ENCODE peak calls at places on chromosomes 11 and 22, in six cellular contexts. L, J, D, H, Q and U are unnamed samples.

GRCh38 chr22:42933783-42934144 is 76.7 kb upstream of the ARFGAP3 start:
- DNase-seq in L (no peak), D (no peak), Q (no peak), H (peak; percentile 95), J (no peak), U (peak; percentile 95)

GRCh38 chr11:64582885-64583284 is 8.1 kb upstream of the SLC22A12 start:
- DNase-seq in D (no peak), J (no peak), L (no peak), H (no peak), Q (no peak), U (no peak)

GRCh38 chr11:40602866-40603578 is 856.4 kb downstream of the LRRC4C start:
- DNase-seq in L (no peak), D (no peak), J (no peak), H (no peak), Q (no peak), U (no peak)

GRCh38 chr11:19433791-19434190 is 193.0 kb upstream of the E2F8 start:
- DNase-seq in L (no peak), Q (no peak), J (no peak), H (no peak), D (no peak), U (no peak)

GRCh38 chr11:111605681-111606080 is 3.4 kb downstream of the SIK2 start:
- DNase-seq in H (no peak), Q (no peak), D (no peak), J (no peak), L (no peak), U (no peak)

GRCh38 chr11:653837-654236 is 16.8 kb downstream of the DRD4 start:
- DNase-seq in D (no peak), H (no peak), L (no peak), J (no peak), Q (no peak), U (no peak)

GRCh38 chr11:105179542-105180278 is 40.1 kb upstream of the CARD18 start:
- DNase-seq in J (no peak), L (peak; percentile 48), D (no peak), Q (no peak), H (no peak), U (no peak)

GRCh38 chr11:72940417-72940816 is 126.2 kb downstream of the ATG16L2 start:
- DNase-seq in J (peak; percentile 43), L (no peak), H (no peak), D (no peak), Q (no peak), U (no peak)

GRCh38 chr11:45213717-45214116 is 67.3 kb downstream of the PRDM11 start:
- DNase-seq in H (no peak), J (no peak), L (no peak), Q (no peak), D (no peak), U (no peak)

GRCh38 chr11:110712643-110713468 is 619 bp upstream of the ARHGAP20 start:
- DNase-seq in J (peak; percentile 29), H (peak; percentile 49), Q (peak; percentile 42), L (peak; percentile 8), D (no peak), U (no peak)

GRCh38 chr22:19291218-19291579 is 320 bp downstream of the CLTCL1 start:
- DNase-seq in D (peak; percentile 21), J (peak; percentile 46), L (peak; percentile 46), H (peak; percentile 73), Q (peak; percentile 57), U (no peak)

GRCh38 chr11:65182258-65183170 is 786 bp downstream of the CAPN1 start:
- DNase-seq in Q (no peak), D (no peak), H (peak; percentile 40), L (peak; percentile 68), J (peak; percentile 49), U (no peak)

GRCh38 chr22:23496445-23496833 is 83.7 kb downstream of the IGLL1 start:
- DNase-seq in H (no peak), D (no peak), L (no peak), Q (no peak), J (no peak), U (no peak)

GRCh38 chr22:22810018-22810427 is 77.6 kb upstream of the IGLL5 start:
- DNase-seq in D (no peak), Q (peak; percentile 88), L (peak; percentile 57), J (peak; percentile 46), H (peak; percentile 32), U (no peak)

GRCh38 chr11:27497284-27497866 is 9.2 kb downstream of the LIN7C start:
- DNase-seq in L (no peak), Q (no peak), J (no peak), H (peak; percentile 71), D (no peak), U (no peak)

GRCh38 chr11:17573526-17573925 is 26.5 kb downstream of the OTOG start:
- DNase-seq in H (no peak), J (no peak), D (no peak), L (no peak), Q (no peak), U (no peak)

GRCh38 chr11:131849485-131849884 is 479.1 kb downstream of the NTM start:
- DNase-seq in Q (no peak), L (no peak), D (no peak), H (no peak), J (no peak), U (no peak)

GRCh38 chr22:50271519-50271970 is 1.4 kb upstream of the MAPK11 start:
- DNase-seq in Q (peak; percentile 69), H (peak; percentile 83), D (peak; percentile 76), J (peak; percentile 77), L (peak; percentile 66), U (no peak)

GRCh38 chr11:12787847-12788246 is 113.6 kb downstream of the TEAD1 start:
- DNase-seq in H (peak; percentile 69), J (no peak), Q (no peak), D (no peak), L (no peak), U (no peak)

GRCh38 chr11:113373306-113373705 is 14.3 kb upstream of the ANKK1 start:
- DNase-seq in Q (no peak), D (no peak), L (no peak), H (peak; percentile 17), J (no peak), U (peak; percentile 9)

GRCh38 chr11:16809901-16810668 is 71.6 kb downstream of the C11orf58 start:
- DNase-seq in L (peak; percentile 46), D (no peak), J (peak; percentile 82), Q (no peak), H (peak; percentile 60), U (no peak)

DNA sequence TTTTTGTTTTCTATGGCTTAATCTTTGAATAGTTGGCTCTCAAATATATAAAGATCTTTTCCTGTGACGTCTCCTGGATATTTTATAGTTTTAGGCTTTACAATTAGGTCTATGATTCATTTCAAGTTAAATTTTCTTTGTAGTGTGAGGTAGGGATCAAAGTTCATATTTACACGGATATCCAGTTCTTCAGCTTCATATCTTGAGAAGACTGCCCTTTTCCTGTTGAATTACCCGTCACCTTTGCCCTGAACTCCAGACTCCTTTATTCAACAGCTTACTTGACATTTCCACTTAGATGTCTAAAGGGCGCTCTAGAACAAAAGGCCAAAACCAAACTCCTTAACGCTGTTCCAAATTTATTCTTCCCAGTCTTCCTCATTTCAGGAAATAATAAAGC is 51.7 kb downstream of the TTC17 start:
- DNase-seq in L (peak; percentile 28), Q (no peak), J (no peak), D (no peak), H (no peak), U (no peak)
- H3K36me3 ChIP-seq in L (no peaks in the 10 kb centered on the region), Q (peaks cover 47% of the 10 kb centered on the region), J (peaks cover 98% of the 10 kb centered on the region), D (peaks cover 4% of the 10 kb centered on the region), H (peaks cover 88% of the 10 kb centered on the region), U (peaks cover 2% of the 10 kb centered on the region)

DNA sequence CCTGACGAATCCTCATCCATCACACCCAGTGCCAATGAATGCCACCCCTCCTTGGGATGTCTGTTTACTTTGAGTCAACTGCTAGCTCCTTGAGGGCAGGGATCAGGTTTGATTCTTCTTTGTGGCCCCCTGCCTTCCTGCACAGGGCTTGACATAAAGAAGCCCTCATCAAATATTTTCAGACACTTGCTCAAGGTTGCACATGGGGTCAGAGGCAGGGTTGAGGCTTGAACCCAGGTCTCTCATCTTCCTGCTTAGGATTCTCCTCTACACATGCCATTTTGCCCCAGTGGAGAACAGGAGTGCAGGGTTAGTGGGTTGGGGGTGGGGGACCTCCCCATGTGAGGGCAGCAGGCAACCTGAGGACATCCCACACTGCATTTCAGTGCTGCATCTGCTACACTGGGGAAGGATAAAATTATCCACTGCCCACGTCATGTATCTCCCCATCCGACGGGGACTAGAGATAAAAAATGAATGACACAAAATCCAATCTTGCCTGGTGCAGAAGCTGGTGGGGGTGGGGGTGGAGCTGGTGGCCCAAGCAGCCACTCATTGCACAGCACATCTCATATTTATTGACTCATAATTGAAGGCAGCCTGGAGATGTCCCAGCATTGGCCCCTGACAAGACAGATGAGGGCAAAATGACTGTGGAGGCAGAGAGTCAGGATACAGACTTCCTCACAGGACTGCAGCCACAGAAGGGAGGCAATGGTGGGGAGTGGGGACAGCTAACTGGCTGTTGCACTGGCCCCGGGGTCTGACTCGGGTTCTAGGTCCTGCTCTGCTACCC is 41.3 kb downstream of the NEU3 start:
- DNase-seq in H (no peak), J (no peak), L (no peak), Q (no peak), D (no peak), U (no peak)
- H3K4me3 ChIP-seq in H (no peak overlapping the region), J (no peak overlapping the region), L (no peak overlapping the region), Q (no peak overlapping the region), D (no peak overlapping the region), U (no peak overlapping the region)

GRCh38 chr22:44543362-44543761 is 45.3 kb upstream of the RTL6 start:
- DNase-seq in D (no peak), H (no peak), Q (no peak), L (no peak), J (no peak), U (no peak)

GRCh38 chr22:44543781-44544181 is 45.7 kb upstream of the RTL6 start:
- DNase-seq in H (no peak), L (no peak), D (no peak), J (no peak), Q (no peak), U (no peak)

GRCh38 chr22:44545773-44546172 is 47.7 kb upstream of the RTL6 start:
- DNase-seq in Q (no peak), L (no peak), D (no peak), H (no peak), J (no peak), U (no peak)

GRCh38 chr22:44546686-44547310 is 48.8 kb upstream of the RTL6 start:
- DNase-seq in D (no peak), H (no peak), J (no peak), Q (no peak), L (no peak), U (no peak)

GRCh38 chr22:44544523-44545433 is 46.7 kb upstream of the RTL6 start:
- DNase-seq in H (no peak), Q (no peak), D (no peak), L (no peak), J (no peak), U (no peak)
- H3K36me3 ChIP-seq in H (no peaks in the 10 kb centered on the region), Q (no peaks in the 10 kb centered on the region), D (no peaks in the 10 kb centered on the region), L (no peaks in the 10 kb centered on the region), J (no peaks in the 10 kb centered on the region), U (no peaks in the 10 kb centered on the region)

DNA sequence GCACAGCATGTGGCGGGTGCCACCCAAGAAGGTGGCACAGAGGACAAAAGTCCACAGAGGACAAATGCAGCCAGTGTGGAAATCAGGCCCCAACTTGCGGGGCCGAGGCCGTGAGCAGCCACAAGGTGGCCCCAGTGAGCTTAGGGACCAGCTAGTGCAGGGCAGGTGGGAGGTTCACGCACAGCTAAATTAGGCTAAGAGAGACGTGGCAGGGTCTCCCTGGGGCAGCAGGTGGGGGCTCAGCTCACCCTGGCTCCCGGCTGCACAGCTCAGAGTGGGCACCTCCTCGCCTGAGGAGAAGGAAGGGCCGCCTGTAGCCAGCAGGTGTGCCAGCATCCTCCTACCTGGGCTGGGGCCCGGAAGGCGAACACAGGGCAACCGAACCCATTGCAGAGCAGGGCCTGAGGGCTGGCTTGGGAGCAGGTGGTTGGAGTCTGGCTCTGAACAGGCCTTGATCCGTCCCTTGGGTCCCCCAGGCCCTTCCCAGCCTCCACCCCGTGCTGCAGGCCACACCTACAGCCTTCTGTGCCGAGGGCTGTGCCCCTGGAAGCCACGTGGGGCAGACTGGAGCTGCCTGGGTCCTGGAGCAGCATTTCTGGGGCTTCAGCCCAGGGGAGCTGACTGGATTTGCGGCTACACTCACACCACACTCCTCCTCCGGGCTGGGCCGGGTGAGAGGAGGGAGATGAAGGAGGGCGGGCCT is 26.1 kb upstream of the CELSR1 start:
- DNase-seq in J (peak; percentile 83), L (peak; percentile 88), H (peak; percentile 61), Q (peak; percentile 78), D (peak; percentile 80), U (no peak)
- H3K4me3 ChIP-seq in J (no peak overlapping the region), L (no peak overlapping the region), H (no peak overlapping the region), Q (no peak overlapping the region), D (peak overlapping the region; percentile 21), U (no peak overlapping the region)